ENCODE peak calls at places on chromosomes 3 and 15, in six cellular contexts. I is mesenchymal stem cell, G is IMR-90, X is H1, Q is trophoblast cell, F is neuronal stem cell. M is an unnamed sample. For H3K9me3, the result is how much of the 10 kb centered on the place peaks cover.

GRCh38 chr3:42705039-42705767 is 2.6 kb upstream of the HHATL start:
- DNase-seq in I (no peak), G (no peak), X (no peak), Q (no peak), F (no peak), M (no peak)

GRCh38 chr3:109098245-109098644 is 19.7 kb downstream of the MORC1 start:
- DNase-seq in I (no peak), G (no peak), X (no peak), Q (peak), F (no peak), M (peak)

GRCh38 chr3:63328386-63328785 is 50.3 kb downstream of the SYNPR start:
- DNase-seq in I (peak), G (peak), X (no peak), Q (peak), F (no peak), M (no peak)

GRCh38 chr3:108180214-108180613 is 42.0 kb downstream of the IFT57 start:
- DNase-seq in I (peak), G (peak), X (no peak), Q (no peak), F (no peak), M (no peak)

GRCh38 chr15:40436116-40436891 is 4.4 kb upstream of the BAHD1 start:
- DNase-seq in I (no peak), G (no peak), X (no peak), Q (peak), F (no peak), M (no peak)

GRCh38 chr15:45276851-45277250 is 24.8 kb downstream of the SLC28A2 start:
- DNase-seq in I (peak), G (peak), X (no peak), Q (peak), F (no peak), M (no peak)

GRCh38 chr3:27311400-27311799 is 57.8 kb downstream of the NEK10 start:
- DNase-seq in I (peak), G (peak), X (peak), Q (peak), F (no peak), M (peak)

GRCh38 chr15:53586815-53587214 is 172.6 kb downstream of the WDR72 start:
- DNase-seq in I (peak), G (no peak), X (peak), Q (peak), F (peak), M (peak)

GRCh38 chr3:47856669-47857068 is 53.7 kb downstream of the DHX30 start:
- DNase-seq in I (no peak), G (no peak), X (no peak), Q (no peak), F (no peak), M (no peak)

GRCh38 chr3:175526191-175526590 is 667.1 kb downstream of the NAALADL2 start:
- DNase-seq in I (no peak), G (no peak), X (no peak), Q (peak), F (no peak), M (no peak)

GRCh38 chr15:99361541-99362185 is 110.4 kb downstream of the LRRC28 start:
- DNase-seq in I (no peak), G (peak), X (no peak), Q (peak), F (no peak), M (no peak)

GRCh38 chr3:139520028-139520737 is 19.4 kb downstream of the RBP1 start:
- DNase-seq in I (no peak), G (peak), X (no peak), Q (peak), F (no peak), M (peak)

GRCh38 chr3:128845119-128845518 is 34.3 kb upstream of the ACAD9 start:
- DNase-seq in I (no peak), G (no peak), X (no peak), Q (peak), F (no peak), M (peak)

GRCh38 chr3:166829896-166830295 is 550.2 kb downstream of the ZBBX start:
- DNase-seq in I (no peak), G (no peak), X (no peak), Q (no peak), F (no peak), M (no peak)

GRCh38 chr15:94277485-94277884 is 46.1 kb downstream of the MCTP2 start:
- DNase-seq in I (no peak), G (no peak), X (no peak), Q (no peak), F (no peak), M (no peak)

GRCh38 chr3:123789760-123790159 is 94.4 kb downstream of the MYLK start:
- DNase-seq in I (peak), G (peak), X (no peak), Q (peak), F (no peak), M (no peak)

GRCh38 chr15:60476713-60477112 is 2.2 kb downstream of the ICE2 start:
- DNase-seq in I (peak), G (peak), X (no peak), Q (no peak), F (no peak), M (no peak)

GRCh38 chr3:13333236-13333897 is 86.8 kb downstream of the NUP210 start:
- DNase-seq in I (no peak), G (no peak), X (no peak), Q (no peak), F (no peak), M (no peak)

GRCh38 chr15:79635149-79635771 is 203.1 kb downstream of the MINAR1 start:
- DNase-seq in I (no peak), G (no peak), X (no peak), Q (no peak), F (no peak), M (no peak)

GRCh38 chr3:10162147-10162546 is 2.6 kb upstream of the IRAK2 start:
- DNase-seq in I (no peak), G (no peak), X (no peak), Q (no peak), F (no peak), M (no peak)

GRCh38 chr3:56254261-56254660 is 214.0 kb downstream of the ERC2 start:
- DNase-seq in I (no peak), G (no peak), X (no peak), Q (peak), F (no peak), M (no peak)

GRCh38 chr15:66650433-66650832 is 51.6 kb upstream of the SMAD6 start:
- DNase-seq in I (peak), G (no peak), X (no peak), Q (peak), F (no peak), M (no peak)

GRCh38 chr15:45637552-45638033 is 2.8 kb downstream of the SQOR start:
- DNase-seq in I (peak), G (peak), X (no peak), Q (peak), F (no peak), M (no peak)

GRCh38 chr3:67657192-67657591 is 2.8 kb upstream of the SUCLG2 start:
- DNase-seq in I (no peak), G (no peak), X (no peak), Q (no peak), F (no peak), M (no peak)

GRCh38 chr15:79209116-79209515 is 73.4 kb upstream of the ANKRD34C start:
- DNase-seq in I (no peak), G (no peak), X (no peak), Q (no peak), F (no peak), M (peak)

DNA sequence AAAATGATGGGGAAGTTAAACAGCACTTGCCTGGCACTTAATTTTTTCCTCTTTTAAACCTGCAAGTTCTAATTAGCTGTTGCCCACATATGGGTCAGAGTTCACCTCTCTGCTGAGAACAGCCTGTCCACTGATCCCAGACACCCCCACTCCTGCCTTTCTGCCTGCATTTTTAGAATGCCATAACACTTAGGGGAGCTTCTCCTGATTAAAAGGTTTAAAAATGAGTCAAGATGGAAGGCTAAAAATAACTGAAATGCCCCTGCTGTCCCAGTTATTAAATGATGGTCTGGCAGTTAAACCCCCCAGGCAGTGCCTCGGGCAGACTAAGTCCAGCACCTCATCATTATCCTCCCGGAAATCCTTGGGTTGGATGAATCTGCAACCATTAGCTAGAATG is 913.6 kb upstream of the ARPP21 start:
- DNase-seq in I (no peak), G (no peak), X (no peak), Q (no peak), F (peak), M (no peak)
- H3K9me3 ChIP-seq in I (under half), G (under half), X (under half), Q (under half), F (under half), M (under half)

GRCh38 chr15:69999392-70000085 is 98.2 kb downstream of the TLE3 start:
- DNase-seq in I (no peak), G (no peak), X (no peak), Q (no peak), F (no peak), M (no peak)
- H3K23ac ChIP-seq in I (no peak), G (no peak), X (no peak), Q (no peak), F (no peak), M (no peak)

DNA sequence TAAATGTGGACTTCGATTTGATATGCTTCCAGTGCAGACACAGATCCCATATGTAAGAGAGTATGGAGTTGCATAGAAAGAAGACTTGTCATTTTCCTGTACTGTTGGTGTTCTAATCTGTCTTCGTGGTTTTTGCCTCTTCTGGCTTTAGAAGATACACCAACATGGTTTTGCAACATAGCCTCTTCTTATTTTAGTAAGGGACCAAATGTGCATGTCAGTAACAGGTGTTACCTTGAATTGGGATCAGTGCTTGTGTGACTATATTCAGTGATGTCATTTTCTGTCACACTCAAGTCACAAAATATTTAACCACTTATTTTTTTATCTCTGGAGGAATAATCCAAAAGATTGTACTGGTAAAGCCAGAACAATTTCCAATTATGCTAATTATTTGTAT is 140.4 kb downstream of the SNRPN start:
- DNase-seq in I (no peak), G (no peak), X (no peak), Q (no peak), F (no peak), M (no peak)
- H3K9me3 ChIP-seq in I (half or more), G (under half), X (under half), Q (under half), F (half or more), M (under half)

DNA sequence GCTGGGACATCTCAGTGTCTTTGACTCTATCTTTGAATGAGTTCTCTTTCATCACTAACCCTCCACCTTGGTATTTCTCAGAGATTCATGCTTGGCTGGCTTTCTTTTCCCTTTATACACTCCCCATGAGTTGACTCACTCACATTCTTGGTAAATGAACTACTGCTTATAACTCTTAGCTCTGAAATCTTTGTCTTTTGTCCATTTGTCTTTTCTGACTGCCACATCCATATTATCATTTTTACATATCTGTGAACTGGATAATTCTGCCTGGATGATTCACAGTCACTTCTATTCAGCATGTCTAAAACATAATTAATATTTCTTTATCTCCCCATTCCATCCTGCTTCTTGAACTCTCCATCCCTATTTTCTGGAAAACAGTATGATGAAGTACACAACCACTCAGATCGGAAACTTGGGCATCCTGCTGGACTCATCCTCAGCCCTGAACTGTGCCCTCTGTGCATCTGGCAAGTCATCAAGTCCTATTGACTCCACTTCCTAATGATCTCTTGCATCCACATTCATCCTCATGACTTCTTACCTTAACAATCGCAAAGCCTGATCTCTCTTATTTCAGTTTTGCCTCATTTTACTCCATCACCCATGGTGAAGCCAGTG is 66.9 kb downstream of the KCNAB1 start:
- DNase-seq in I (no peak), G (peak), X (no peak), Q (no peak), F (no peak), M (no peak)
- H3K23ac ChIP-seq in I (no peak), G (no peak), X (no peak), Q (no peak), F (no peak), M (no peak)

GRCh38 chr15:27457766-27458165 is 486.8 kb downstream of the GABRG3 start:
- DNase-seq in I (no peak), G (no peak), X (no peak), Q (no peak), F (no peak), M (no peak)
- H3K9me3 ChIP-seq in I (under half), G (under half), X (under half), Q (under half), F (under half), M (under half)

GRCh38 chr3:182375921-182376320 is 417.4 kb upstream of the ATP11B start:
- DNase-seq in I (no peak), G (no peak), X (no peak), Q (no peak), F (no peak), M (no peak)
- H3K23ac ChIP-seq in I (no peak), G (no peak), X (no peak), Q (no peak), F (no peak), M (no peak)

GRCh38 chr15:25067725-25068309 is 113.0 kb downstream of the SNRPN start:
- DNase-seq in I (no peak), G (no peak), X (no peak), Q (no peak), F (no peak), M (no peak)
- H3K9me3 ChIP-seq in I (half or more), G (half or more), X (half or more), Q (half or more), F (half or more), M (half or more)

M was measured in H9.